ENCODE peak calls at places on chromosome 1, in four cellular contexts. V, K, R and J are unnamed samples.

GRCh38 chr1:214363386-214363785 is 82.4 kb downstream of the SMYD2 start:
- DNase-seq in V (no peak), K (no peak), R (no peak), J (no peak)

GRCh38 chr1:158286487-158286886 is 3.2 kb upstream of the CD1C start:
- DNase-seq in V (no peak), K (no peak), R (no peak), J (no peak)

GRCh38 chr1:162110910-162111309 is 41.4 kb downstream of the NOS1AP start:
- DNase-seq in V (no peak), K (no peak), R (no peak), J (no peak)

GRCh38 chr1:18900303-18900841 is 2.0 kb downstream of the ALDH4A1 start:
- DNase-seq in V (no peak), K (no peak), R (no peak), J (no peak)

GRCh38 chr1:65392497-65392896 is 28.0 kb upstream of the LEPR start:
- DNase-seq in V (no peak), K (peak; percentile 62), R (no peak), J (no peak)

GRCh38 chr1:29245876-29246275 is 9.6 kb downstream of the PTPRU start:
- DNase-seq in V (no peak), K (no peak), R (no peak), J (peak; percentile 17)

GRCh38 chr1:203211812-203212211 is 17.7 kb downstream of the CHIT1 start:
- DNase-seq in V (no peak), K (no peak), R (no peak), J (no peak)

GRCh38 chr1:35807614-35808375 is at the start of gene AGO4:
- DNase-seq in V (no peak), K (peak; percentile 87), R (no peak), J (peak; percentile 30)

GRCh38 chr1:8134546-8135235 is 108.6 kb upstream of the ERRFI1 start:
- DNase-seq in V (no peak), K (no peak), R (no peak), J (no peak)

GRCh38 chr1:208201241-208201640 is 42.9 kb downstream of the PLXNA2 start:
- DNase-seq in V (no peak), K (no peak), R (no peak), J (peak; percentile 99)

GRCh38 chr1:152801333-152801732 is 4.8 kb downstream of the LCE1D start:
- DNase-seq in V (no peak), K (no peak), R (no peak), J (no peak)

GRCh38 chr1:113002297-113002696 is 46.3 kb upstream of the SLC16A1 start:
- DNase-seq in V (no peak), K (no peak), R (no peak), J (no peak)

GRCh38 chr1:15714438-15715136 is 21.5 kb upstream of the SLC25A34 start:
- DNase-seq in V (no peak), K (no peak), R (no peak), J (no peak)

GRCh38 chr1:96559707-96560588 is 161.6 kb upstream of the PTBP2 start:
- DNase-seq in V (no peak), K (no peak), R (no peak), J (no peak)

GRCh38 chr1:47424336-47424982 is 8.4 kb downstream of the FOXE3 start:
- DNase-seq in V (no peak), K (no peak), R (no peak), J (peak; percentile 40)

GRCh38 chr1:19780267-19780877 is 19.3 kb downstream of the TMCO4 start:
- DNase-seq in V (no peak), K (no peak), R (no peak), J (no peak)

GRCh38 chr1:226618380-226618779 is 69.8 kb downstream of the STUM start:
- DNase-seq in V (no peak), K (peak; percentile 34), R (no peak), J (no peak)

GRCh38 chr1:1470626-1471388 is 758 bp upstream of the ATAD3B start:
- DNase-seq in V (no peak), K (no peak), R (no peak), J (peak; percentile 35)

GRCh38 chr1:234617986-234618725 is 8.2 kb upstream of the IRF2BP2 start:
- DNase-seq in V (no peak), K (no peak), R (no peak), J (no peak)

GRCh38 chr1:171868217-171868616 is 26.9 kb downstream of the DNM3 start:
- DNase-seq in V (no peak), K (no peak), R (no peak), J (no peak)

GRCh38 chr1:145918992-145919939 is 749 bp upstream of the PEX11B start:
- DNase-seq in V (no peak), K (peak; percentile 86), R (no peak), J (peak; percentile 45)

GRCh38 chr1:13543927-13544556 is 30.2 kb upstream of the LRRC38 start:
- DNase-seq in V (no peak), K (no peak), R (no peak), J (peak; percentile 4)

GRCh38 chr1:238111521-238111920 is 220.8 kb upstream of the ZP4 start:
- DNase-seq in V (no peak), K (no peak), R (no peak), J (no peak)

GRCh38 chr1:18794561-18794960 is 64.9 kb downstream of the TAS1R2 start:
- DNase-seq in V (no peak), K (peak; percentile 56), R (peak; percentile 33), J (no peak)

GRCh38 chr1:115461526-115461925 is 123.5 kb upstream of the NGF start:
- DNase-seq in V (no peak), K (no peak), R (no peak), J (no peak)

GRCh38 chr1:115459161-115459560 is 121.1 kb upstream of the NGF start:
- DNase-seq in V (no peak), K (no peak), R (no peak), J (no peak)

GRCh38 chr1:115457295-115457694 is 119.2 kb upstream of the NGF start:
- DNase-seq in V (no peak), K (no peak), R (no peak), J (no peak)

GRCh38 chr1:115456441-115456961 is 118.5 kb upstream of the NGF start:
- DNase-seq in V (no peak), K (no peak), R (no peak), J (no peak)

DNA sequence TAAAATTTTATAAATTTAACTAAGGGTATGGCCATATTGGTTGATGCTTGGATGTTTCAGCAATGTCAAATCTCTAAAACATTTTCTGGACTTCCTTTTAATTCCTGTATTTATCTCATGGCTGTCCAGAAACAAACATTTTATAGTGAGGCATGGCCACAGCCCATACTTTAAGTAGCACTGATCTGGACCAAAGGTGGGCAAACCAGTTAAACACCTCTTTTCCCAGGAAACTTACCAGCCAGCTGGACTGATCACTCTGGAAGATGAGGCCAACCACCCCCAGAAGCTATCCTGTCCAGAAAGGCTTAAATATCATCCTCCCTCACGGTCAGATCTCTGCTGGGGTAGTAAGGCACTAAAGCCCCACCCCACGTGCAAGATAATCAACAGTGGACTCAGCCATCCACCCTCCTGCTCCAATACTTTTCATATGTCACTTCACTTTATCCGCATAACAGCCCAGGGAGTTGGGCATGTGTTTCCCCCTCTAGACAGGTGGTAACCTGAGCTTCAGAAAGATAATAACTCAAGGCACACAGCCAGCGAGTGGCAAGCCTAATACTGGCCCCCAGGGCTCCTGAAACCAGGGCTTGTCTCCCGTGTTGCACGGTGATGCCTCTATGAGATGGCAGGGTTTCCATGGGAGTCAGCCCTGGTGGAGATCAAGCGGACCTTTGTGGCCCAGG is 120.5 kb upstream of the NGF start:
- DNase-seq in V (no peak), K (no peak), R (no peak), J (no peak)
- H3K4me3 ChIP-seq in V (no peak overlapping the region), K (no peak overlapping the region), R (no peak overlapping the region), J (no peak overlapping the region)

GRCh38 chr1:223838125-223838854 is 7.5 kb downstream of the TP53BP2 start:
- DNase-seq in V (no peak), K (no peak), R (no peak), J (no peak)
- H3K4me1 ChIP-seq in V (peaks cover 15% of the 10 kb centered on the region), K (peaks cover 16% of the 10 kb centered on the region), R (peaks cover 13% of the 10 kb centered on the region), J (peaks cover 8% of the 10 kb centered on the region)

DNA sequence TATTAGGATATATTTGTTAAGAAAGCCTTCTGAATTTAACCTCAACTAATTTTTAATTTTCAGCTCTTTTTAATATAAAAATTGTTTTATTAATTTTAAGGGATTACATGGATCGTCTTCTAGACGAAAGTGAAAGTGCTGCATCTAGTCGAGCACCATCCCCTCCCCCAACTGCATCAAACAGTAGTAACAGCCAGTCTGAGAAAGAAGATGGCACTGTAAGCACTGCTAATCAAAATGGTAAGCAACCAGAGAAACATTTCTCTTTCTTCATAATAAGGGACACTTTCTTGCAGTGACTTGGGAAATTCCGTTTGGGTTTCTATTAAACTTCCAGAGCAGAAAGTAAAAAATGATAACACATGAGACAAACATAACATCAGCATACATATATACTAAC is 56.9 kb downstream of the MIER1 start:
- DNase-seq in V (no peak), K (no peak), R (no peak), J (peak; percentile 68)
- H3K4me3 ChIP-seq in V (peak overlapping the region; percentile 43), K (no peak overlapping the region), R (no peak overlapping the region), J (no peak overlapping the region)

GRCh38 chr1:17570228-17570627 is 30.7 kb downstream of the ARHGEF10L start:
- DNase-seq in V (no peak), K (no peak), R (no peak), J (no peak)
- H3K4me1 ChIP-seq in V (peaks cover 58% of the 10 kb centered on the region), K (peaks cover 6% of the 10 kb centered on the region), R (peaks cover 21% of the 10 kb centered on the region), J (no peaks in the 10 kb centered on the region)

DNA sequence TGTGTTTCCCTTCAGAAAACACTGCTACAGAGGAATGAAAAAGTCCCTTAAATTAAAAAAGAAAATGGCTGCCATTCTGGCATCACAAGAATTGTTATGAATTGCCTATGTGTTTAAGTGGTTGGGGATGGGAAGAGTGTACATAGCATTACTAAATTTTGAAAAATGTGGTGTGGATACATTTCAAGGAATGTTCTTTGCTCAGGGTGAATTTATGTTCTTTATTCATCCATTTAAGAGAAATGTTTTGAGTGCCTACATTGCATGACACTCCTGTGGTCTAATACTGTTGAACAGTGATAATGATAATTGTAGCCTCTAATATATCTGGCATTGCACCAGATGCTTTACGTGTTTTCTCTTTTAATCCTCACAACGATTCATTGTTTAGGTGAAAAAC is 31.6 kb downstream of the DPT start:
- DNase-seq in V (no peak), K (no peak), R (no peak), J (no peak)
- H3K4me3 ChIP-seq in V (no peak overlapping the region), K (no peak overlapping the region), R (no peak overlapping the region), J (no peak overlapping the region)